ENCODE peak calls at places on chromosomes 11 and 22, in nine cellular contexts. H is colonic mucosa, X is RWPE1, L is upper lobe of right lung, F is A549, K is GM23338, U is left lung, Q is breast epithelium, G is sigmoid colon. I is an unnamed sample.

GRCh38 chr11:119540370-119541125 is 117.6 kb upstream of the THY1 start:
- DNase-seq in H (no peak), X (no peak), L (no peak), F (no peak), K (no peak), U (no peak), Q (no peak), G (no peak), I (no peak)

GRCh38 chr11:101692980-101693379 is 109.2 kb upstream of the TRPC6 start:
- DNase-seq in H (no peak), X (no peak), L (no peak), F (no peak), K (no peak), U (no peak), Q (no peak), G (no peak), I (no peak)

GRCh38 chr11:11985016-11985715 is 23.3 kb downstream of the DKK3 start:
- DNase-seq in H (no peak), X (no peak), L (peak), F (no peak), K (no peak), U (no peak), Q (no peak), G (peak), I (no peak)

GRCh38 chr11:133894956-133895549 is 49.7 kb upstream of the SPATA19 start:
- DNase-seq in H (no peak), X (no peak), L (no peak), F (no peak), K (peak), U (no peak), Q (no peak), G (peak), I (no peak)

GRCh38 chr11:78510025-78510596 is 64.6 kb downstream of the NARS2 start:
- DNase-seq in H (no peak), X (no peak), L (no peak), F (no peak), K (no peak), U (no peak), Q (no peak), G (no peak), I (no peak)

GRCh38 chr11:123452799-123453198 is 22.7 kb downstream of the GRAMD1B start:
- DNase-seq in H (no peak), X (no peak), L (no peak), F (no peak), K (no peak), U (no peak), Q (no peak), G (no peak), I (no peak)

GRCh38 chr22:37345863-37346514 is 63.7 kb downstream of the CYTH4 start:
- DNase-seq in H (peak), X (no peak), L (no peak), F (no peak), K (no peak), U (no peak), Q (no peak), G (no peak), I (no peak)

GRCh38 chr11:30868495-30869130 is 282.5 kb upstream of the MPPED2 start:
- DNase-seq in H (no peak), X (no peak), L (no peak), F (no peak), K (no peak), U (no peak), Q (no peak), G (no peak), I (no peak)

GRCh38 chr11:2086239-2087040 is 52.7 kb downstream of the IGF2 start:
- DNase-seq in H (no peak), X (no peak), L (peak), F (no peak), K (no peak), U (no peak), Q (peak), G (peak), I (peak)

GRCh38 chr11:2088284-2088683 is 50.9 kb downstream of the IGF2 start:
- DNase-seq in H (no peak), X (no peak), L (no peak), F (no peak), K (no peak), U (no peak), Q (peak), G (peak), I (no peak)

GRCh38 chr11:2084721-2085120 is 54.5 kb downstream of the IGF2 start:
- DNase-seq in H (no peak), X (no peak), L (no peak), F (no peak), K (no peak), U (no peak), Q (peak), G (peak), I (no peak)

GRCh38 chr11:2085251-2086066 is 53.7 kb downstream of the IGF2 start:
- DNase-seq in H (no peak), X (no peak), L (peak), F (no peak), K (no peak), U (no peak), Q (peak), G (peak), I (peak)

GRCh38 chr11:2083411-2083810 is 55.8 kb downstream of the IGF2 start:
- DNase-seq in H (no peak), X (no peak), L (no peak), F (no peak), K (no peak), U (no peak), Q (no peak), G (peak), I (peak)
- H3K27ac ChIP-seq in H (no peak), X (no peak), L (no peak), F (no peak), K (no peak), U (no peak), Q (no peak), G (no peak), I (no peak)

DNA sequence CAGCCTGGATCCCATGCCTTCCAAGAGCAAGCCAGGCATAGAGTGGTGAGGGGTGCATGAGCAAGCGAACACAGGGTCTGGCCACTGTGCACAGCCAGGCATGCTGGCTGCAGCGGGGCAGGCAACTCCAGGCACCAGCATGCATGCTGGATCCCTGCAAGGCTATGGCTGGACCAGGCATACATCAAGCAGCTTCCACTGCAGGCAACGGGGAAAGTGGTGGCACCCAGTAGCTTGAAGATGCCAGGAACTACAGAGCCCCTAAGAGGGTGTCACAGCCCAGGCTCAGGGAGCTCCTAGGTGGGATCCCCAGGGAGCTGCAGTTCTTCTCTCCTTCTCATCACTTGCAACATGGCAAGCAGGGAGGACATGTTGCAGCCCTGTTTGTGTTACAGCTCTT is 45.2 kb downstream of the CHST1 start:
- DNase-seq in H (no peak), X (no peak), L (no peak), F (no peak), K (no peak), U (no peak), Q (no peak), G (no peak), I (no peak)
- TF ChIP-seq CTCF in H (no peak), X (no peak), L (no peak), F (no peak), K (no peak), U (no peak), Q (no peak), G (no peak), I (no peak)

DNA sequence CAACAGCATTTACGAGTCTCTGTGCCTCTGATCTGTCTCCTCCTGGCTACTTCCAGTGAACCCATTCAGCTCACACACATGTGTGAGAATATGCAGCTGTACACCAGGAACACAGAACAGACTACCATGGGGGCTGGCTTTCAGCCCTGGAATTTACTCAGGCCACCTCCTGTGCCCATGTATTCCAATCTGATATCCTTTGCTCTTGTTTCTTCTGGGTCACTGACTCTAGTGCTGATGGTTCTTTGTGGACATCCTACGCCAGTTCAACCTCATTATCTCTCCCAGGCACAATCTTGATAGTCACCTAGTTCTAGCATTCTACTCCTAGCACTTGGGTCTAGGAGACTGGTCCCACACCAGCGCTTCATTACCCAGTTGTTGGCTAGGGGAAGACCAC is 23.0 kb upstream of the ZC3H12C start:
- DNase-seq in H (no peak), X (no peak), L (no peak), F (no peak), K (no peak), U (no peak), Q (no peak), G (no peak), I (no peak)
- H3K27ac ChIP-seq in H (no peak), X (no peak), L (no peak), F (no peak), K (no peak), U (peak), Q (no peak), G (no peak), I (no peak)

DNA sequence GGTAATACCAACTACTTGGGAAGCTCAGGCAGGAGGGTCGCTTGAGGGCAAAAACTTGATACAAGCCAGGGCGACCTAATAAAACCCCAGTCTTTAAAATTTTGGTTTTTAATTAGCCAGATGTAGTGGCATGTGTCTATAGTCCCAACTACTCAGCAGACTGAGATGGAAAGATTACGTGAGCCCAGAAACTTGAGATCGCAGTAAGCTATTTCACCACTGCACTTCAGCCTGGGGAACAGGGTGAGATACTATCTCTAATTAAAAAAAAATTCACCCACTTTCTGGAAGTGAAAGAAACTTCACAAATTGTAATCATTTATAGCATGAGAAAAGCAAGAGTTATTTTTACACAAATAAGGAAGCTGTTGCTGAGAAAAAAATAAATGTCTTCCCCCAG is 838 bp upstream of the GLYATL2 start:
- DNase-seq in H (no peak), X (no peak), L (no peak), F (no peak), K (no peak), U (no peak), Q (no peak), G (no peak), I (no peak)
- TF ChIP-seq CTCF in H (no peak), X (no peak), L (no peak), F (no peak), K (no peak), U (no peak), Q (no peak), G (no peak), I (no peak)

GRCh38 chr22:46547883-46548244 is 10.4 kb upstream of the CELSR1 start:
- DNase-seq in H (no peak), X (no peak), L (no peak), F (no peak), K (no peak), U (peak), Q (peak), G (peak), I (no peak)

GRCh38 chr22:46547179-46547882 is 9.9 kb upstream of the CELSR1 start:
- DNase-seq in H (no peak), X (peak), L (no peak), F (peak), K (no peak), U (no peak), Q (peak), G (no peak), I (no peak)

GRCh38 chr22:46551321-46551720 is 13.9 kb upstream of the CELSR1 start:
- DNase-seq in H (no peak), X (no peak), L (no peak), F (no peak), K (no peak), U (peak), Q (no peak), G (no peak), I (no peak)

GRCh38 chr22:46549971-46550641 is 12.7 kb upstream of the CELSR1 start:
- DNase-seq in H (no peak), X (no peak), L (no peak), F (no peak), K (no peak), U (no peak), Q (no peak), G (no peak), I (no peak)

DNA sequence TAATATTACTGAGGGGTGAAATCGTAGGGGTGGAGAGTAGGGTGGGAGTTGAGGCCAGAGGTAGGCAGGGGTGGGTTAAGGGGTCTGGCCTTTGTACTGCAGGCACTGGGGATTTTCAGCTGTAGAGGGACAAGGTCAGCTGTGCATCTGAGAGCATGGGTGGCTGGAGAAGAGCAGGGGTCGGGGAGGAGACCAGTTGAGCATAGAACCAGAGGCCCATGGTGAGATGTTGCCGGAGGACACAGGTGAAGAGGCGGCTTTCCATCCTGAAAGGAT is 12.1 kb upstream of the CELSR1 start:
- DNase-seq in H (no peak), X (no peak), L (no peak), F (no peak), K (no peak), U (no peak), Q (no peak), G (no peak), I (no peak)
- H3K27ac ChIP-seq in H (no peak), X (peak), L (no peak), F (no peak), K (no peak), U (no peak), Q (no peak), G (no peak), I (no peak)

GRCh38 chr22:27148886-27149470 is 491.6 kb downstream of the MIAT start:
- DNase-seq in H (no peak), X (no peak), L (no peak), F (no peak), K (no peak), U (no peak), Q (no peak), G (no peak), I (no peak)

GRCh38 chr22:27139935-27140493 is 482.6 kb downstream of the MIAT start:
- DNase-seq in H (no peak), X (peak), L (no peak), F (peak), K (no peak), U (no peak), Q (no peak), G (peak), I (no peak)

GRCh38 chr22:27146871-27147591 is 489.6 kb downstream of the MIAT start:
- DNase-seq in H (no peak), X (no peak), L (no peak), F (no peak), K (no peak), U (no peak), Q (no peak), G (no peak), I (no peak)

GRCh38 chr22:27148025-27148424 is 490.6 kb downstream of the MIAT start:
- DNase-seq in H (no peak), X (no peak), L (no peak), F (no peak), K (no peak), U (no peak), Q (no peak), G (no peak), I (no peak)

DNA sequence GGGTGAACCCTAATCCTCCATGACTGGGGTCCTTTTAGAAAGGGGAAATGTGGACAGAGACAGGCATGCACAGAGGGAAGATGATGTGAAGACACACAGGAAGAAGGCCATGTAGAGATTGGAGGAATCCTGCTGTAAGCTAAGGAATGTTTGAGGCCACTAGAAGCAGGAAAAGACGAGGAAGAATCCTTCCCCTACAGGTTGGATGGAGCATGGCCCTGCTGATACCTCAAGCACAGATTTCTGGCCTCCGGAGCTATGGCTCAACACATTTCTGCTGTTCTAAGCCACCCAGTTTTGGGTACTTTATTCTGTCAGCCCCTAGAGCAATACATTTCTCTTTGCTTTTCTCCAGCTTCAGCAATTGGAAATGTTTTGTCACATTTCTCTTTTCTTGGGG is 487.0 kb downstream of the MIAT start:
- DNase-seq in H (no peak), X (no peak), L (no peak), F (no peak), K (peak), U (no peak), Q (no peak), G (no peak), I (no peak)
- TF ChIP-seq CTCF in H (no peak), X (no peak), L (no peak), F (no peak), K (no peak), U (no peak), Q (no peak), G (no peak), I (no peak)

I was measured in dorsolateral prefrontal cortex.